ENCODE peak calls at places on chromosomes 4 and X, in four cellular contexts. M is upper lobe of right lung, Y is AG04450, W is H9. T is an unnamed sample.

GRCh38 chr4:31045724-31046318 is 325.7 kb downstream of the PCDH7 start:
- DNase-seq in W (no peak), Y (no peak), M (no peak), T (no peak)

GRCh38 chr4:56426273-56426672 is 9.1 kb downstream of the PPAT start:
- DNase-seq in W (no peak), M (no peak), Y (no peak), T (no peak)

GRCh38 chr4:3261411-3262207 is 12.7 kb downstream of the MSANTD1 start:
- DNase-seq in Y (no peak), M (peak), W (peak), T (peak)

GRCh38 chr4:7395635-7396034 is 39.1 kb downstream of the PSAPL1 start:
- DNase-seq in W (peak), M (no peak), Y (no peak), T (no peak)

GRCh38 chr4:35934370-35934981 is 309.8 kb downstream of the ARAP2 start:
- DNase-seq in M (no peak), Y (no peak), W (no peak), T (peak)

GRCh38 chrX:22534643-22535042 is 261.9 kb downstream of the CBLL2 start:
- DNase-seq in Y (peak), M (no peak), W (no peak), T (no peak)

GRCh38 chr4:80989921-80990544 is 40.5 kb upstream of the BMP3 start:
- DNase-seq in M (no peak), Y (peak), W (no peak), T (peak)

GRCh38 chr4:181488926-181489325 is 754.3 kb upstream of the TENM3 start:
- DNase-seq in W (no peak), M (no peak), Y (no peak), T (no peak)

GRCh38 chrX:78029663-78030062 is 60.2 kb upstream of the PGAM4 start:
- DNase-seq in W (no peak), Y (no peak), M (no peak), T (peak)

GRCh38 chr4:174119818-174120217 is 163.6 kb downstream of the FBXO8 start:
- DNase-seq in Y (no peak), M (no peak), W (no peak), T (peak)
- H3K27ac ChIP-seq in Y (no peak), M (no peak), W (no peak), T (no peak)

DNA sequence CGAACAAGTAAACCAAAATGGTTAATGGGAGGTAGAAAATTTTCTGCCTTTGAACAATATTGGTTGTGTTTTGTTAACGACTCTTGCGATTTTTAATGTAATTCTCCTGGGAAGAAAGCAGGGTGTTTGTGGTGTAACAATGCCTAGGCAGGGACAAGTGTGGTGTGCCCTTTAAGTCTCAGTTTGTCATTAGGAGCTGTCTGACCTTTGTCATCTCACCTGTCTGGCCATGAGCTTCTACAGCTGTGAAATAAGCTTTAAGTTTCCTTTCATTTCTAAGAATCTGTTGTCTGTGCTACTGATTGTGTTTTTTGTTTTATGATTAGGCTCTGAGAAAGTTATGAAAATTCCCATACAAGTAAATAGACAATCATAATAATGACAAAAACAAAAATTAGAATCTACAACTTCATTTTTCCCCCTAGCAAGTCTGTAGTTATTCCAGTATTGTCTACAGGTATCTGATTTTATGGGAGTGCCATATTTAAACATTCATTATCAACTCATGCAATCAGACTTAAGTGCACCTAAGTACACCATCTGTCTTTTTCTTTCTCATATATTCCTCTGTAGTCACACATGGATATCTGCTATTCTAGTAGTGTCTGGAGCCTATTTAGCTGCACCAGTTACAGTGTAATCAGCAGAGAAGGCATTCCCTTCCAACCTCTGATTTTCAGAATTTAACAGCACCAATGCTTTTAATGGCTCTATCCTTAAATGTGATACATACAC is 203.5 kb downstream of the PPARGC1A start:
- DNase-seq in M (no peak), W (no peak), Y (no peak), T (no peak)
- H3K27ac ChIP-seq in M (no peak), W (no peak), Y (no peak), T (no peak)

GRCh38 chr4:113294910-113295309 is 245.5 kb downstream of the ANK2 start:
- DNase-seq in W (no peak), M (no peak), Y (no peak), T (no peak)

GRCh38 chr4:113303315-113303714 is 253.9 kb downstream of the ANK2 start:
- DNase-seq in M (no peak), Y (no peak), W (no peak), T (no peak)

GRCh38 chr4:113300384-113301011 is 251.0 kb downstream of the ANK2 start:
- DNase-seq in W (no peak), Y (peak), M (no peak), T (no peak)
- H3K27ac ChIP-seq in W (no peak), Y (no peak), M (peak), T (peak)

GRCh38 chr4:74092957-74093356 is 6.0 kb downstream of the CXCL2 start:
- DNase-seq in W (no peak), Y (no peak), M (no peak), T (no peak)
- H3K27ac ChIP-seq in W (no peak), Y (no peak), M (peak), T (no peak)

DNA sequence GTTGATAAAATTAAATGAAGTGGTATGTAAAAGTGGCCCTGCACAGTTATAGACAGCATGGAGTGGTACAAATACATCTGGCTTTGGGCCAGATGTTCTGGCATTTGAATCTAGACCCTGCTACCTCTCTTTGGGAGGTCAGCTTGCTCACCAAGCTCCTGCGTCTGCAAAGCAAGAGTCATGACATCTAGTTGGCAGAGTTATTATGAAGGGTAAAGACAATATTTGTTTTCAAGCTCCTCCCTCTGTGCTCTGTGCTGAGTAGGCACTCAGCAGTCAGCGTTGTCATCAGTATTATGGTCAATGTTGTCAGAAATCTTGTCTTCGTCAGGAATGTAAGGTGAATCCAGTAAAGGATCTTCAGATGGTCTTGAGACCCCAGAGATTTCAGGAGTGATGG is 55.8 kb downstream of the CCNI start:
- DNase-seq in Y (no peak), M (no peak), W (no peak), T (no peak)
- H3K27ac ChIP-seq in Y (no peak), M (no peak), W (no peak), T (no peak)

GRCh38 chr4:48693856-48694574 is 86.1 kb downstream of the FRYL start:
- DNase-seq in W (no peak), Y (no peak), M (no peak), T (peak)
- H3K27ac ChIP-seq in W (no peak), Y (no peak), M (no peak), T (no peak)

T was measured in neural progenitor cell.